ENCODE peak calls at places on chromosome 13, in nine cellular contexts. G is MCF 10A; O is stimulated activated CD4-positive, alpha-beta T cell treated with anti-CD3 and anti-CD28 coated beads, Interleukin-4, amount 100 ng/mL, for 48 hours; K is activated naive CD4-positive, alpha-beta T cell treated with anti-CD3 and anti-CD28 coated beads, Interleukin-2, amount 10 ng/mL, durations not matched to agents 7 days and 5 days; U is lower leg skin; B is NCI-H2081; H is NCI-H1092; P is AG09319; V is Right ventricle myocardium inferior. R is an unnamed sample.

GRCh38 chr13:49308104-49308875 is 60.6 kb downstream of the CDADC1 start:
- DNase-seq in G (no peak), O (no peak), K (no peak), U (peak; percentile 96), B (no peak), H (no peak), P (peak; percentile 14), V (peak; percentile 89), R (peak; percentile 21)

GRCh38 chr13:41019027-41019487 is at the start of gene ELF1:
- DNase-seq in G (peak; percentile 91), O (peak; percentile 27), K (peak; percentile 75), U (no peak), B (peak; percentile 30), H (no peak), P (no peak), V (no peak), R (peak; percentile 86)

GRCh38 chr13:53151692-53152421 is 123.2 kb downstream of the OLFM4 start:
- DNase-seq in G (peak; percentile 78), O (peak; percentile 15), K (peak; percentile 43), U (no peak), B (peak; percentile 54), H (peak; percentile 64), P (no peak), V (no peak), R (peak; percentile 87)

GRCh38 chr13:99093997-99094396 is 106.7 kb upstream of the UBAC2 start:
- DNase-seq in G (no peak), O (no peak), K (no peak), U (no peak), B (no peak), H (no peak), P (no peak), V (no peak), R (no peak)

GRCh38 chr13:98278068-98278619 is 101.1 kb upstream of the RNF113B start:
- DNase-seq in G (no peak), O (no peak), K (no peak), U (no peak), B (no peak), H (no peak), P (no peak), V (no peak), R (no peak)

GRCh38 chr13:33270906-33271538 is 14.5 kb downstream of the STARD13 start:
- DNase-seq in G (peak; percentile 71), O (no peak), K (no peak), U (no peak), B (no peak), H (no peak), P (no peak), V (no peak), R (no peak)

GRCh38 chr13:42788601-42789000 is 7.2 kb downstream of the FAM216B start:
- DNase-seq in G (no peak), O (no peak), K (no peak), U (no peak), B (no peak), H (no peak), P (no peak), V (no peak), R (no peak)

GRCh38 chr13:51684076-51684475 is 99.8 kb downstream of the WDFY2 start:
- DNase-seq in G (no peak), O (no peak), K (no peak), U (no peak), B (no peak), H (no peak), P (peak; percentile 28), V (no peak), R (no peak)

GRCh38 chr13:61045197-61045596 is 370.5 kb downstream of the PCDH20 start:
- DNase-seq in G (no peak), O (no peak), K (no peak), U (no peak), B (no peak), H (no peak), P (no peak), V (no peak), R (no peak)

GRCh38 chr13:113897161-113897560 is 33.3 kb upstream of the GAS6 start:
- DNase-seq in G (peak; percentile 79), O (no peak), K (no peak), U (no peak), B (no peak), H (no peak), P (peak; percentile 67), V (no peak), R (no peak)

GRCh38 chr13:53004605-53005004 is 24.0 kb upstream of the OLFM4 start:
- DNase-seq in G (peak; percentile 22), O (no peak), K (no peak), U (no peak), B (no peak), H (no peak), P (no peak), V (no peak), R (peak; percentile 28)

GRCh38 chr13:43991773-43992201 is 112.1 kb downstream of the LACC1 start:
- DNase-seq in G (no peak), O (no peak), K (no peak), U (no peak), B (no peak), H (no peak), P (no peak), V (peak; percentile 80), R (no peak)